ENCODE peak calls at places on chromosomes 7 and 10, in nine cellular contexts. B, M, P, Z, K, W, I, N and Q are unnamed samples.

GRCh38 chr10:33899578-33900531 is 565.4 kb upstream of the NRP1 start:
- DNase-seq in W (no peak), Z (peak), M (no peak), K (no peak), I (no peak), N (no peak), B (no peak), P (no peak), Q (no peak)

GRCh38 chr7:45920543-45921380 is at the start of gene IGFBP3:
- DNase-seq in M (no peak), P (no peak), Z (peak), K (peak), I (peak), N (peak), B (peak), W (no peak), Q (no peak)

GRCh38 chr10:72274730-72275350 is 1.1 kb downstream of the DDIT4 start:
- DNase-seq in Z (peak), N (peak), M (peak), W (no peak), K (peak), P (no peak), B (peak), I (peak), Q (no peak)

GRCh38 chr10:44253769-44254462 is 131.0 kb downstream of the CXCL12 start:
- DNase-seq in N (peak), K (no peak), P (no peak), I (peak), Z (peak), M (no peak), W (peak), B (peak), Q (no peak)

GRCh38 chr7:103685646-103686418 is 239.8 kb upstream of the SLC26A5 start:
- DNase-seq in P (no peak), K (no peak), Z (no peak), N (no peak), B (no peak), M (no peak), W (no peak), I (no peak), Q (no peak)

GRCh38 chr10:3935933-3936359 is 150.9 kb upstream of the KLF6 start:
- DNase-seq in I (no peak), K (no peak), P (no peak), W (no peak), M (no peak), B (no peak), Z (no peak), N (no peak), Q (no peak)

GRCh38 chr7:141551773-141552162 is 558 bp downstream of the AGK start:
- DNase-seq in W (no peak), I (no peak), N (no peak), B (no peak), M (no peak), Z (no peak), K (peak), P (no peak), Q (no peak)

GRCh38 chr10:129693382-129693781 is 226.3 kb downstream of the MGMT start:
- DNase-seq in N (no peak), P (no peak), B (no peak), M (no peak), K (no peak), Z (no peak), W (no peak), I (no peak), Q (no peak)

GRCh38 chr10:124230586-124231187 is 137.3 kb upstream of the CHST15 start:
- DNase-seq in P (no peak), K (no peak), W (no peak), N (no peak), B (no peak), Z (no peak), I (no peak), M (no peak), Q (no peak)

GRCh38 chr7:158283016-158283974 is 304.3 kb downstream of the PTPRN2 start:
- DNase-seq in W (no peak), M (no peak), K (no peak), B (no peak), P (no peak), Z (no peak), I (no peak), N (no peak), Q (no peak)

GRCh38 chr10:122234416-122234815 is 36.7 kb upstream of the BTBD16 start:
- DNase-seq in I (no peak), W (no peak), M (no peak), Z (peak), K (peak), N (no peak), B (no peak), P (no peak), Q (no peak)

GRCh38 chr7:17830206-17830605 is 110.1 kb downstream of the SNX13 start:
- DNase-seq in M (no peak), P (no peak), I (no peak), N (no peak), B (no peak), W (no peak), K (no peak), Z (no peak), Q (no peak)

GRCh38 chr10:70500339-70500738 is 21.8 kb downstream of the PALD1 start:
- DNase-seq in I (no peak), K (no peak), M (no peak), Z (no peak), P (no peak), N (no peak), W (no peak), B (no peak), Q (no peak)

GRCh38 chr7:31917256-31917655 is 153.0 kb downstream of the PDE1C start:
- DNase-seq in I (no peak), M (no peak), B (no peak), Z (peak), K (no peak), W (no peak), N (no peak), P (no peak), Q (no peak)

GRCh38 chr10:7857259-7857658 is 39.0 kb downstream of the TAF3 start:
- DNase-seq in I (no peak), W (no peak), K (no peak), M (no peak), B (no peak), P (no peak), N (no peak), Z (no peak), Q (no peak)

GRCh38 chr7:11557627-11558026 is 274.4 kb downstream of the THSD7A start:
- DNase-seq in M (no peak), K (peak), W (no peak), N (no peak), I (no peak), P (peak), Z (no peak), B (no peak), Q (no peak)

GRCh38 chr10:26494018-26494417 is 55.9 kb downstream of the APBB1IP start:
- DNase-seq in K (no peak), N (no peak), I (no peak), W (no peak), M (no peak), P (no peak), Z (no peak), B (no peak), Q (no peak)

GRCh38 chr7:55464422-55464821 is 99.3 kb downstream of the LANCL2 start:
- DNase-seq in B (no peak), N (no peak), M (no peak), K (no peak), I (no peak), Z (peak), W (no peak), P (no peak), Q (no peak)

GRCh38 chr7:130904031-130904757 is 170.2 kb upstream of the KLF14 start:
- DNase-seq in B (no peak), W (no peak), N (no peak), K (no peak), I (no peak), Z (peak), P (peak), M (no peak), Q (peak)

GRCh38 chr10:47402681-47403301 is 18.7 kb upstream of the ZNF488 start:
- DNase-seq in K (peak), B (peak), P (peak), N (peak), M (no peak), Z (peak), W (no peak), I (peak), Q (peak)

GRCh38 chr10:71769279-71769823 is 4.0 kb downstream of the VSIR start:
- DNase-seq in B (no peak), N (no peak), K (no peak), Z (peak), M (no peak), P (no peak), I (no peak), W (no peak), Q (no peak)

GRCh38 chr7:129169171-129169643 is 19.2 kb upstream of the SMO start:
- DNase-seq in K (peak), M (no peak), N (peak), W (no peak), B (no peak), Z (no peak), I (peak), P (no peak), Q (no peak)

GRCh38 chr7:105015631-105015965 is 1.6 kb downstream of the KMT2E start:
- DNase-seq in M (peak), N (peak), K (peak), I (no peak), B (no peak), Z (peak), W (no peak), P (no peak), Q (no peak)

GRCh38 chr7:14717711-14718304 is 184.7 kb downstream of the DGKB start:
- DNase-seq in K (peak), N (no peak), I (no peak), W (no peak), M (no peak), B (no peak), P (no peak), Z (peak), Q (no peak)

GRCh38 chr10:95445223-95445836 is 115.8 kb downstream of the SORBS1 start:
- DNase-seq in W (peak), K (no peak), P (peak), Z (peak), M (peak), B (peak), I (peak), N (peak), Q (no peak)

DNA sequence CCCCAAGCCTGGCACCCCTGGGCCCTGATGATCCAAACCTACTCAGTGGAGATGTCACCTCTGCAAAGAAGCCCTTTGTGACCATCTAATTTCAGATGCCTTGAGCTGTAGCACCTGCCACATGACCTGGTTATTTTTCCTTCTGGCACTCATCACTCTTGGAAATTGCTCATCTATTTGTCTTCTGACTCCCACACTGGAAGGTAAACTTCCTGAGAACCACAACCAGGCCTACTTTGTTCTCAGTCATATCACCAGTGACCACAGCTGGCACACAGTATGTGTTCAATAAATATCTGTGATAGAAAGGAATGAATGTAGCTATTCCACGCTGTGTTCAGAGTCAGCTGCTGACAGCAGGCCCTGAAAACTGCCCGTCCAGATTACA is 97.1 kb downstream of the SH3PXD2A start:
- DNase-seq in W (no peak), I (no peak), Z (peak), K (no peak), B (no peak), N (no peak), M (no peak), P (no peak), Q (no peak)
- H3K27ac ChIP-seq in W (peak), I (peak), Z (peak), K (no peak), B (peak), N (peak), M (peak), P (no peak), Q (peak)

GRCh38 chr7:95545007-95545615 is 51.2 kb downstream of the PDK4 start:
- DNase-seq in P (peak), Z (peak), I (no peak), W (no peak), B (no peak), N (peak), M (peak), K (peak), Q (no peak)
- H3K27ac ChIP-seq in P (no peak), Z (no peak), I (peak), W (peak), B (peak), N (peak), M (peak), K (no peak), Q (no peak)

DNA sequence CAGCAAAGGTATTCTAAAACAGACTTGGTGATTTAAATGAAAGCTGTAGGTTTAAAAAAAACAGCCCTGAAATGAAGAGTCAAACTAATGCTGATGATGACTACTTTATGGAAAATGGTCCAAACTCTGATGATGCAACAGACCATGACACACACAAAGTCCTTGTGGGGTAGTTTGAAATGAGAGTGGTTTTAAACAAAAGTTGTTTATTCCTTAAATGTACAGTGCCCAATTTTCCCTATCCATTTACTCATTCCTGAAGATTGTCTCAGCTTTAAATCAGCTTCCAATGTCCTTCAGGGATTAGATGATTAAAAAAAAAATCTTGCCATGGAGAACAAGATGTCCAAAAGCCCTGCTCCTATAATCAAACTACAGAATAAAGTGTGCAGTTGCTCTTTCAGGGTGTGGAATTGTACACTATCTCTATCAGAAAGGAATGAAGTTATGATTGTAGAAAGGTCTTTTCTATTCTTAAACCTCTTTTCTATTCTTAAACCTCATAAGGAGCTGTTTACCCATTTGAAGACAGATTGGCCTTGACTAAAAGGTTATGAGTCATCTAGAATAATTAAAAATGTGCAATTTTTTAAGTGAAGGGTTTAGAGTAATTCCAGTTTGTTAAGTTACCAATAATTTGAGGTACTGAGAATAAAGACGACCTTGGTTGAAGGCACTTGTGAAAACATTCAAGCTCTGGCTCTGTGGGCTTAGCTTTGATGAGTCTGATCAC is 70.2 kb upstream of the ITGA8 start:
- DNase-seq in K (no peak), Z (peak), P (no peak), B (no peak), W (no peak), N (no peak), I (no peak), M (peak), Q (no peak)
- H3K27ac ChIP-seq in K (no peak), Z (peak), P (no peak), B (no peak), W (peak), N (peak), I (peak), M (peak), Q (no peak)

GRCh38 chr10:19983880-19984279 is 167.6 kb downstream of the PLXDC2 start:
- DNase-seq in P (no peak), M (no peak), B (no peak), Z (no peak), W (no peak), I (no peak), K (no peak), N (no peak), Q (no peak)

GRCh38 chr10:19993714-19994343 is 177.6 kb downstream of the PLXDC2 start:
- DNase-seq in I (no peak), Z (peak), B (no peak), K (no peak), W (no peak), P (no peak), M (no peak), N (no peak), Q (no peak)

GRCh38 chr10:19985745-19986144 is 169.5 kb downstream of the PLXDC2 start:
- DNase-seq in N (no peak), K (no peak), I (no peak), P (no peak), Z (no peak), W (no peak), M (no peak), B (no peak), Q (no peak)

GRCh38 chr10:19987931-19988330 is 171.7 kb downstream of the PLXDC2 start:
- DNase-seq in Z (no peak), W (no peak), I (no peak), N (no peak), M (no peak), K (peak), B (no peak), P (no peak), Q (no peak)
- H3K27ac ChIP-seq in Z (no peak), W (no peak), I (no peak), N (no peak), M (peak), K (no peak), B (no peak), P (no peak), Q (no peak)

DNA sequence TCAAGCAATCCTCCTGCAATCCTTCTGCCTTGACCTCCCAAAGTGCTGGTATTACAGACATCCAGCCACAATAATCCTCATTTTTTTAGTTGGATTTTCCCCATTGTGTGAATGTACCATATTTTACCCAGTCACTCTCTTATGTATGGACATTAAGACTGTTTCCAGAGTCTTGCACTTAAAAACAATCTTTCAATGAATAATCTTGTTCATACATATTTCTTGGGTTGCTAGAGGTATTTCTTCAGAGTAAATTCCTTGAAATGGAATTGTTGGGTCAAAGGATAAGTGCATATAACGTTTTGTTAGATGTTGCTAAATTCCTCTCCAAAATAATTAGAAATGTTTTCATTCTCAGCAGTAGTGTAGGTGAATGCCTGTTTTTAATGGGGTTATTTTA is 283.1 kb upstream of the KAT6B start:
- DNase-seq in W (no peak), Z (peak), K (no peak), M (no peak), B (no peak), N (no peak), I (no peak), P (no peak), Q (no peak)
- H3K27ac ChIP-seq in W (no peak), Z (peak), K (no peak), M (no peak), B (no peak), N (no peak), I (no peak), P (no peak), Q (no peak)

GRCh38 chr10:69057261-69057950 is 30.5 kb upstream of the SRGN start:
- DNase-seq in Z (no peak), B (peak), P (no peak), M (no peak), N (peak), I (peak), W (no peak), K (no peak), Q (no peak)
- H3K27ac ChIP-seq in Z (no peak), B (peak), P (no peak), M (peak), N (peak), I (peak), W (peak), K (no peak), Q (no peak)